ENCODE peak calls at places on chromosomes 12 and 14, in nine cellular contexts. U is cardiac fibroblast, L is astrocyte, V is H4, X is activated T-cell treated with anti-CD3 and anti-CD28 coated beads for 48 hours, H is IMR-90, N is H7, I is dorsolateral prefrontal cortex, C is esophagus squamous epithelium. K is an unnamed sample.

GRCh38 chr12:133058203-133059125 is 21.2 kb downstream of the ZNF84 start:
- DNase-seq in X (no peak), C (no peak), L (no peak), I (no peak), U (peak), V (no peak), N (no peak), H (peak), K (peak)

GRCh38 chr12:7090222-7090998 is 1.8 kb downstream of the C1R start:
- DNase-seq in L (no peak), H (peak), N (peak), C (no peak), X (no peak), V (no peak), I (no peak), U (no peak), K (no peak)

GRCh38 chr14:52354257-52354656 is 40.1 kb downstream of the PTGER2 start:
- DNase-seq in H (no peak), V (no peak), L (no peak), I (no peak), C (no peak), N (no peak), X (no peak), U (no peak), K (peak)

GRCh38 chr14:31560759-31561154 is 447 bp upstream of the NUBPL start:
- DNase-seq in L (no peak), I (no peak), V (no peak), N (peak), U (no peak), H (no peak), C (no peak), X (no peak), K (peak)

GRCh38 chr12:18250313-18250916 is 10.9 kb upstream of the PIK3C2G start:
- DNase-seq in H (peak), I (no peak), X (no peak), V (peak), U (peak), L (peak), N (peak), C (no peak), K (peak)

GRCh38 chr14:48473944-48474343 is 798.5 kb upstream of the MDGA2 start:
- DNase-seq in L (no peak), V (no peak), X (no peak), H (no peak), I (no peak), U (no peak), N (no peak), C (no peak), K (no peak)

GRCh38 chr12:132471011-132471857 is 18.7 kb upstream of the FBRSL1 start:
- DNase-seq in V (peak), C (no peak), N (no peak), I (no peak), L (no peak), X (no peak), H (no peak), U (no peak), K (no peak)

GRCh38 chr14:68547305-68548193 is 245.3 kb downstream of the ZFP36L1 start:
- DNase-seq in L (peak), U (peak), V (peak), N (no peak), C (no peak), H (peak), X (no peak), I (peak), K (peak)

GRCh38 chr12:47021298-47021697 is 58.1 kb upstream of the PCED1B start:
- DNase-seq in C (no peak), N (no peak), L (peak), H (peak), V (peak), I (no peak), U (peak), X (no peak), K (peak)

GRCh38 chr12:55996201-55996714 is 818 bp upstream of the SUOX start:
- DNase-seq in L (peak), C (no peak), U (peak), X (peak), I (peak), V (peak), N (peak), H (peak), K (peak)

GRCh38 chr12:95608252-95609033 is 57.2 kb upstream of the USP44 start:
- DNase-seq in N (peak), U (peak), I (peak), H (peak), C (no peak), V (peak), X (no peak), L (peak), K (peak)

GRCh38 chr14:105092912-105093425 is 27.7 kb upstream of the GPR132 start:
- DNase-seq in V (peak), H (peak), U (peak), L (peak), N (no peak), X (peak), C (no peak), I (no peak), K (peak)

GRCh38 chr12:57864382-57864781 is 17.9 kb upstream of the CTDSP2 start:
- DNase-seq in I (no peak), H (no peak), L (no peak), N (peak), X (no peak), C (no peak), V (no peak), U (peak), K (peak)

GRCh38 chr14:96056509-96057422 is 17.6 kb downstream of the C14orf132 start:
- DNase-seq in V (no peak), I (no peak), C (no peak), L (no peak), H (no peak), U (no peak), N (peak), X (no peak), K (no peak)

GRCh38 chr14:100734031-100734990 is 7.6 kb downstream of the DLK1 start:
- DNase-seq in C (no peak), L (no peak), U (no peak), X (no peak), I (peak), N (peak), V (no peak), H (no peak), K (no peak)

GRCh38 chr14:92259613-92260357 is 63.2 kb upstream of the SLC24A4 start:
- DNase-seq in X (no peak), I (no peak), N (no peak), H (no peak), U (no peak), V (no peak), L (no peak), C (no peak), K (no peak)

GRCh38 chr12:94020335-94020734 is 128.0 kb upstream of the PLXNC1 start:
- DNase-seq in L (no peak), U (peak), V (no peak), X (no peak), C (no peak), N (no peak), I (no peak), H (no peak), K (no peak)

GRCh38 chr12:110639336-110640178 is 25.6 kb downstream of the TCTN1 start:
- DNase-seq in U (peak), I (no peak), V (peak), X (no peak), N (no peak), L (peak), C (no peak), H (peak), K (peak)

GRCh38 chr14:75200451-75200850 is 24.0 kb upstream of the TMED10 start:
- DNase-seq in U (no peak), I (no peak), C (no peak), H (no peak), L (no peak), N (no peak), X (no peak), V (no peak), K (no peak)

GRCh38 chr14:99944241-99944651 is 121.0 kb upstream of the EVL start:
- DNase-seq in N (peak), V (no peak), C (no peak), L (no peak), H (no peak), I (no peak), U (no peak), X (no peak), K (no peak)

K was measured in ELR.